ENCODE peak calls at places on chromosomes 4 and X, in seven cellular contexts. D is uterus, T is stomach, E is A549, J is transverse colon, U is IMR-90, B is NB4. Q is an unnamed sample.

GRCh38 chr4:56506110-56506705 is 617 bp downstream of the ARL9 start:
- DNase-seq in U (no peak), D (no peak), B (no peak), E (no peak), J (no peak), T (no peak), Q (no peak)

GRCh38 chr4:6059375-6059805 is 41.2 kb upstream of the C4orf50 start:
- DNase-seq in B (no peak), T (no peak), D (no peak), E (no peak), J (no peak), U (no peak), Q (no peak)

GRCh38 chr4:169615467-169616106 is 3.2 kb upstream of the NEK1 start:
- DNase-seq in T (no peak), E (no peak), D (no peak), J (no peak), U (peak; percentile 49), B (no peak), Q (no peak)

GRCh38 chr4:137650051-137650450 is 117.8 kb upstream of the PCDH18 start:
- DNase-seq in D (no peak), T (no peak), U (peak; percentile 66), B (no peak), E (no peak), J (no peak), Q (no peak)

GRCh38 chr4:87219648-87220093 is 747 bp downstream of the KLHL8 start:
- DNase-seq in T (peak; percentile 44), E (no peak), B (peak; percentile 76), J (peak; percentile 56), D (peak; percentile 39), U (peak; percentile 33), Q (peak; percentile 93)

GRCh38 chr4:106264331-106264728 is 51.7 kb downstream of the TBCK start:
- DNase-seq in U (peak; percentile 17), J (no peak), B (peak; percentile 11), D (no peak), T (no peak), E (no peak), Q (no peak)

GRCh38 chrX:21503593-21503992 is 129.4 kb downstream of the CNKSR2 start:
- DNase-seq in E (no peak), B (no peak), U (no peak), D (no peak), T (no peak), J (no peak), Q (no peak)

GRCh38 chrX:115972717-115973116 is 197.8 kb upstream of the AGTR2 start:
- DNase-seq in E (no peak), D (no peak), T (no peak), B (no peak), U (no peak), J (no peak), Q (no peak)

GRCh38 chr4:1874207-1874606 is 3.0 kb downstream of the NSD2 start:
- DNase-seq in D (no peak), J (peak; percentile 31), T (no peak), B (no peak), U (no peak), E (no peak), Q (no peak)

GRCh38 chr4:139889194-139889762 is 223.7 kb downstream of the MGST2 start:
- DNase-seq in J (no peak), B (no peak), U (no peak), E (no peak), D (no peak), T (no peak), Q (no peak)

GRCh38 chr4:139887962-139888735 is 222.5 kb downstream of the MGST2 start:
- DNase-seq in B (no peak), U (no peak), D (no peak), T (no peak), E (no peak), J (peak; percentile 16), Q (no peak)

GRCh38 chr4:139892973-139893736 is 227.5 kb downstream of the MGST2 start:
- DNase-seq in T (no peak), B (no peak), D (no peak), E (no peak), J (no peak), U (no peak), Q (no peak)

GRCh38 chr4:139889901-139890300 is 224.3 kb downstream of the MGST2 start:
- DNase-seq in T (no peak), U (no peak), B (no peak), J (no peak), D (no peak), E (no peak), Q (no peak)

DNA sequence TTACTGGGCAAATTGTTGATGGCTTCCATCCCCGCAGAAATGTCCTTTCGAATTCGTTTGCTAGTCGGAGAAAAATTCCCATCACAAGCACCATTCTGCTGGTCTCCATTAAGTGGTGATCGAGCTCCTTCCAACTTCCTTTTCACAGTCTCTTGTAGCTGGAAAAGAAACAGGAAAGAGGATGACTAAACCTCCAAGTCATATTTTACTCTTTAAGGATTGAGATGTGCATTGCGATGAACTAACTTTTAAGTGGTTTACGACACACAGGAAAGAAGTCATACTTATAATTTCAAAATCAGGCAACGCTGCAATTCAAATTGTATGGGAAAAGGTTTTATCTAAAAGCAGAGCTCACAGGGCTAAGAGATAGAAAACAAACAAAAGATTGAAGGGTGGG is 225.2 kb downstream of the MGST2 start:
- DNase-seq in B (peak; percentile 37), U (peak; percentile 84), T (no peak), D (no peak), E (no peak), J (no peak), Q (no peak)
- TF ChIP-seq POLR2A in B (no peak), U (no peak), T (no peak), D (no peak), E (no peak), J (no peak), Q (no peak)

DNA sequence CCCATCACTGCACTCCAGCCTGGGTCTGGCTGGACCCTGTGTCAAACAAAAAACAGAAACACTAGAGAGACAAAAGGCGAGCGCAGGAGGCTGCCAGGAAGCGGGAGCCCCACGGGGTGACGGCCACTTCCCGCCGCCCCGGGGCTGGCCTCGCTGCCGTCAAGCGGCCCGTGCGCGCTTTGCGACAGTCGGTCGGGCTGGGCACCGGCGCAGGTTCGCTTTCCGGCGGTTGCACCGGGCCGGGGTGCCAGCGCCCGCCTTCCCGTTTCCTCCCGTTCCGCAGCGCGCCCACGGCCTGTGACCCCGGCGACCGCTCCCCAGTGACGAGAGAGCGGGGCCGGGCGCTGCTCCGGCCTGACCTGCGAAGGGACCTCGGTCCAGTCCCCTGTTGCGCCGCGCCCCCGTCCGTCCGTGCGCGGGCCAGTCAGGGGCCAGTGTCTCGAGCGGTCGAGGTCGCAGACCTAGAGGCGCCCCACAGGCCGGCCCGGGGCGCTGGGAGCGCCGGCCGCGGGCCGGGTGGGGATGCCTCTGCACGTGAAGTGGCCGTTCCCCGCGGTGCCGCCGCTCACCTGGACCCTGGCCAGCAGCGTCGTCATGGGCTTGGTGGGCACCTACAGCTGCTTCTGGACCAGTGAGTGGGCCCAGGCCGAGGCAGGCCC is at the start of gene TAFAZZIN:
- DNase-seq in T (peak; percentile 78), U (peak; percentile 52), E (peak; percentile 78), D (peak; percentile 73), B (peak; percentile 83), J (peak; percentile 84), Q (peak; percentile 95)
- TF ChIP-seq CTCF in T (no peak), U (no peak), E (no peak), D (no peak), B (no peak), J (no peak), Q (no peak)

GRCh38 chrX:101659601-101660063 is at the start of gene ARMCX2:
- DNase-seq in E (no peak), J (peak; percentile 44), T (peak; percentile 36), B (no peak), D (peak; percentile 73), U (peak; percentile 69), Q (peak; percentile 78)
- TF ChIP-seq POLR2A in E (no peak), J (peak; percentile 56), T (no peak), B (no peak), D (peak; percentile 80), U (peak; percentile 80), Q (no peak)

GRCh38 chrX:71622347-71623104 is 4.2 kb upstream of the CXCR3 start:
- DNase-seq in D (peak; percentile 80), B (peak; percentile 78), E (peak; percentile 8), U (peak; percentile 57), J (peak; percentile 87), T (peak; percentile 79), Q (peak; percentile 90)
- TF ChIP-seq CTCF in D (peak; percentile 45), B (peak; percentile 8), E (no peak), U (no peak), J (peak; percentile 16), T (no peak), Q (no peak)

GRCh38 chr4:3074846-3075651 is 568 bp downstream of the HTT start:
- DNase-seq in T (peak; percentile 42), E (peak; percentile 37), B (peak; percentile 93), D (peak; percentile 45), U (peak; percentile 57), J (peak; percentile 64), Q (no peak)
- TF ChIP-seq POLR2A in T (no peak), E (no peak), B (peak; percentile 32), D (no peak), U (peak; percentile 58), J (peak; percentile 50), Q (no peak)

GRCh38 chrX:27597506-27597905 is 7.4 kb downstream of the DCAF8L2 start:
- DNase-seq in T (no peak), U (no peak), B (no peak), J (no peak), E (no peak), D (no peak), Q (no peak)
- TF ChIP-seq CTCF in T (no peak), U (no peak), B (no peak), J (no peak), E (no peak), D (no peak), Q (no peak)

Q was measured in spleen.